ENCODE peak calls at places on chromosomes 13 and 19, in four cellular contexts. One of them, this sample, is unnamed.

GRCh38 chr13:26548251-26548765 is 9.2 kb upstream of the WASF3 start:
- DNase-seq in neural crest cell: no peak
- DNase-seq in CD4-positive, alpha-beta T cell: no peak
- DNase-seq in head of caudate nucleus: no peak
- DNase-seq in this sample: no peak

GRCh38 chr13:94620286-94620896 is 18.7 kb downstream of the GPR180 start:
- DNase-seq in neural crest cell: peak; percentile 22
- DNase-seq in CD4-positive, alpha-beta T cell: peak; percentile 10
- DNase-seq in head of caudate nucleus: no peak
- DNase-seq in this sample: no peak

GRCh38 chr13:29319451-29319850 is 276.0 kb downstream of the SLC7A1 start:
- DNase-seq in neural crest cell: peak; percentile 2
- DNase-seq in CD4-positive, alpha-beta T cell: no peak
- DNase-seq in head of caudate nucleus: no peak
- DNase-seq in this sample: no peak

GRCh38 chr19:41324921-41325639 is 15.1 kb downstream of the CCDC97 start:
- DNase-seq in neural crest cell: no peak
- DNase-seq in CD4-positive, alpha-beta T cell: no peak
- DNase-seq in head of caudate nucleus: peak; percentile 58
- DNase-seq in this sample: no peak

GRCh38 chr19:17220207-17220758 is 5.1 kb downstream of the USE1 start:
- DNase-seq in neural crest cell: no peak
- DNase-seq in CD4-positive, alpha-beta T cell: no peak
- DNase-seq in head of caudate nucleus: peak; percentile 64
- DNase-seq in this sample: no peak

GRCh38 chr19:55636723-55637122 is 4.1 kb upstream of the ZNF580 start:
- DNase-seq in neural crest cell: no peak
- DNase-seq in CD4-positive, alpha-beta T cell: no peak
- DNase-seq in head of caudate nucleus: no peak
- DNase-seq in this sample: no peak

GRCh38 chr13:65965496-65965895 is 1264.6 kb downstream of the PCDH9 start:
- DNase-seq in neural crest cell: no peak
- DNase-seq in CD4-positive, alpha-beta T cell: no peak
- DNase-seq in head of caudate nucleus: no peak
- DNase-seq in this sample: no peak

GRCh38 chr13:110134801-110135200 is 172.2 kb downstream of the COL4A1 start:
- DNase-seq in neural crest cell: no peak
- DNase-seq in CD4-positive, alpha-beta T cell: no peak
- DNase-seq in head of caudate nucleus: no peak
- DNase-seq in this sample: no peak

GRCh38 chr13:80386592-80386991 is 45.7 kb upstream of the SPRY2 start:
- DNase-seq in neural crest cell: no peak
- DNase-seq in CD4-positive, alpha-beta T cell: no peak
- DNase-seq in head of caudate nucleus: no peak
- DNase-seq in this sample: no peak

GRCh38 chr19:38285567-38285966 is 18.5 kb upstream of the C19orf33 start:
- DNase-seq in neural crest cell: no peak
- DNase-seq in CD4-positive, alpha-beta T cell: no peak
- DNase-seq in head of caudate nucleus: no peak
- DNase-seq in this sample: no peak

GRCh38 chr19:15859187-15859586 is 38.7 kb downstream of the CYP4F2 start:
- DNase-seq in neural crest cell: no peak
- DNase-seq in CD4-positive, alpha-beta T cell: no peak
- DNase-seq in head of caudate nucleus: no peak
- DNase-seq in this sample: no peak

GRCh38 chr19:535017-535835 is 3.7 kb downstream of the CDC34 start:
- DNase-seq in neural crest cell: no peak
- DNase-seq in CD4-positive, alpha-beta T cell: no peak
- DNase-seq in head of caudate nucleus: no peak
- DNase-seq in this sample: no peak

GRCh38 chr13:96540656-96541055 is 450.7 kb downstream of the HS6ST3 start:
- DNase-seq in neural crest cell: no peak
- DNase-seq in CD4-positive, alpha-beta T cell: no peak
- DNase-seq in head of caudate nucleus: no peak
- DNase-seq in this sample: no peak

GRCh38 chr13:40208517-40208916 is 457.9 kb downstream of the FOXO1 start:
- DNase-seq in neural crest cell: no peak
- DNase-seq in CD4-positive, alpha-beta T cell: no peak
- DNase-seq in head of caudate nucleus: no peak
- DNase-seq in this sample: no peak

GRCh38 chr13:41457589-41458186 is 338 bp downstream of the RGCC start:
- DNase-seq in neural crest cell: peak; percentile 3
- DNase-seq in CD4-positive, alpha-beta T cell: peak; percentile 47
- DNase-seq in head of caudate nucleus: peak; percentile 37
- DNase-seq in this sample: peak; percentile 24

GRCh38 chr13:21012211-21012610 is 49.2 kb downstream of the LATS2 start:
- DNase-seq in neural crest cell: no peak
- DNase-seq in CD4-positive, alpha-beta T cell: no peak
- DNase-seq in head of caudate nucleus: no peak
- DNase-seq in this sample: no peak

GRCh38 chr19:30449673-30450072 is 77.5 kb downstream of the ZNF536 start:
- DNase-seq in neural crest cell: peak; percentile 28
- DNase-seq in CD4-positive, alpha-beta T cell: no peak
- DNase-seq in head of caudate nucleus: no peak
- DNase-seq in this sample: no peak

GRCh38 chr13:113935081-113935511 is 38.8 kb downstream of the C13orf46 start:
- DNase-seq in neural crest cell: peak; percentile 25
- DNase-seq in CD4-positive, alpha-beta T cell: no peak
- DNase-seq in head of caudate nucleus: no peak
- DNase-seq in this sample: no peak

GRCh38 chr13:26599403-26599802 is 41.9 kb downstream of the WASF3 start:
- DNase-seq in neural crest cell: no peak
- DNase-seq in CD4-positive, alpha-beta T cell: no peak
- DNase-seq in head of caudate nucleus: no peak
- DNase-seq in this sample: no peak

GRCh38 chr19:48501446-48501960 is 10.1 kb downstream of the LMTK3 start:
- DNase-seq in neural crest cell: no peak
- DNase-seq in CD4-positive, alpha-beta T cell: peak; percentile 46
- DNase-seq in head of caudate nucleus: no peak
- DNase-seq in this sample: peak; percentile 95

GRCh38 chr13:102312841-102313240 is 89.0 kb downstream of the FGF14 start:
- DNase-seq in neural crest cell: no peak
- DNase-seq in CD4-positive, alpha-beta T cell: no peak
- DNase-seq in head of caudate nucleus: no peak
- DNase-seq in this sample: no peak

GRCh38 chr19:11092181-11092538 is 2.9 kb downstream of the LDLR start:
- DNase-seq in neural crest cell: no peak
- DNase-seq in CD4-positive, alpha-beta T cell: no peak
- DNase-seq in head of caudate nucleus: no peak
- DNase-seq in this sample: peak; percentile 39

GRCh38 chr13:58991826-58992477 is 1171.8 kb downstream of the DIAPH3 start:
- DNase-seq in neural crest cell: no peak
- DNase-seq in CD4-positive, alpha-beta T cell: no peak
- DNase-seq in head of caudate nucleus: no peak
- DNase-seq in this sample: no peak

GRCh38 chr19:7905298-7905697 is 1.6 kb downstream of the MAP2K7 start:
- DNase-seq in neural crest cell: no peak
- DNase-seq in CD4-positive, alpha-beta T cell: no peak
- DNase-seq in head of caudate nucleus: no peak
- DNase-seq in this sample: no peak

GRCh38 chr19:5436101-5436947 is 18.9 kb upstream of the ZNRF4 start:
- DNase-seq in neural crest cell: peak; percentile 87
- DNase-seq in CD4-positive, alpha-beta T cell: no peak
- DNase-seq in head of caudate nucleus: peak; percentile 65
- DNase-seq in this sample: no peak

GRCh38 chr19:16957151-16957662 is 68.4 kb downstream of the F2RL3 start:
- DNase-seq in neural crest cell: no peak
- DNase-seq in CD4-positive, alpha-beta T cell: no peak
- DNase-seq in head of caudate nucleus: no peak
- DNase-seq in this sample: no peak

GRCh38 chr13:26022538-26023292 is 29.1 kb downstream of the SHISA2 start:
- DNase-seq in neural crest cell: peak; percentile 7
- DNase-seq in CD4-positive, alpha-beta T cell: no peak
- DNase-seq in head of caudate nucleus: no peak
- DNase-seq in this sample: no peak

GRCh38 chr13:97057196-97057595 is 62.9 kb upstream of the OXGR1 start:
- DNase-seq in neural crest cell: no peak
- DNase-seq in CD4-positive, alpha-beta T cell: no peak
- DNase-seq in head of caudate nucleus: no peak
- DNase-seq in this sample: no peak

GRCh38 chr13:51519839-51520238 is 64.4 kb upstream of the WDFY2 start:
- DNase-seq in neural crest cell: no peak
- DNase-seq in CD4-positive, alpha-beta T cell: no peak
- DNase-seq in head of caudate nucleus: no peak
- DNase-seq in this sample: no peak

This sample was measured in HuH-7.